ENCODE peak calls at places on chromosomes 3 and 15, in six cellular contexts. B is IMR-90, Q is GM20000, N is WTC11, O is GM10248, D is anterior cingulate cortex. J is an unnamed sample.

GRCh38 chr15:29747837-29748417 is 74.3 kb downstream of the TJP1 start:
- DNase-seq in B (peak), Q (no peak), N (no peak), O (no peak), D (no peak), J (no peak)

GRCh38 chr3:110327870-110328269 is 743.7 kb upstream of the NECTIN3 start:
- DNase-seq in B (peak), Q (no peak), N (no peak), O (no peak), D (no peak), J (no peak)

GRCh38 chr3:157098121-157098822 is 61.7 kb downstream of the CCNL1 start:
- DNase-seq in B (peak), Q (no peak), N (no peak), O (no peak), D (no peak), J (no peak)

GRCh38 chr3:157059661-157060060 is 100.3 kb downstream of the CCNL1 start:
- DNase-seq in B (no peak), Q (no peak), N (no peak), O (no peak), D (no peak), J (no peak)

GRCh38 chr3:29683306-29683993 is 402.6 kb downstream of the RBMS3 start:
- DNase-seq in B (peak), Q (no peak), N (no peak), O (peak), D (no peak), J (no peak)

GRCh38 chr15:40029979-40030893 is 8.7 kb downstream of the SRP14 start:
- DNase-seq in B (peak), Q (no peak), N (peak), O (no peak), D (no peak), J (no peak)

GRCh38 chr3:187739125-187739560 is 6.1 kb downstream of the BCL6 start:
- DNase-seq in B (no peak), Q (no peak), N (peak), O (no peak), D (no peak), J (no peak)

GRCh38 chr15:32636410-32636809 is 5.1 kb upstream of the SCG5 start:
- DNase-seq in B (no peak), Q (no peak), N (no peak), O (no peak), D (no peak), J (no peak)

GRCh38 chr3:47661121-47661752 is 82.6 kb upstream of the CSPG5 start:
- DNase-seq in B (peak), Q (no peak), N (no peak), O (no peak), D (peak), J (no peak)

GRCh38 chr15:51629612-51630011 is 7.0 kb upstream of the DMXL2 start:
- DNase-seq in B (no peak), Q (no peak), N (no peak), O (no peak), D (no peak), J (no peak)

GRCh38 chr3:179697933-179698332 is 45.1 kb downstream of the USP13 start:
- DNase-seq in B (no peak), Q (no peak), N (no peak), O (no peak), D (no peak), J (no peak)

GRCh38 chr3:127445581-127446368 is 144.8 kb downstream of the TPRA1 start:
- DNase-seq in B (no peak), Q (no peak), N (peak), O (no peak), D (no peak), J (no peak)

GRCh38 chr3:169662215-169663070 is 1.1 kb downstream of the MECOM start:
- DNase-seq in B (peak), Q (peak), N (peak), O (peak), D (peak), J (no peak)

GRCh38 chr15:69016021-69016595 is 1.6 kb downstream of the NOX5 start:
- DNase-seq in B (no peak), Q (no peak), N (no peak), O (no peak), D (no peak), J (no peak)

GRCh38 chr15:101438482-101439284 is 50.8 kb downstream of the PCSK6 start:
- DNase-seq in B (no peak), Q (no peak), N (no peak), O (no peak), D (no peak), J (no peak)

GRCh38 chr3:16245613-16246012 is 19.1 kb downstream of the DPH3 start:
- DNase-seq in B (no peak), Q (no peak), N (no peak), O (no peak), D (no peak), J (no peak)

GRCh38 chr3:58353722-58354553 is 21.2 kb downstream of the PXK start:
- DNase-seq in B (peak), Q (no peak), N (no peak), O (no peak), D (no peak), J (no peak)

GRCh38 chr3:157063926-157064325 is 96.0 kb downstream of the CCNL1 start:
- DNase-seq in B (peak), Q (no peak), N (no peak), O (no peak), D (no peak), J (no peak)

GRCh38 chr3:38662544-38662943 is 13.1 kb upstream of the SCN5A start:
- DNase-seq in B (peak), Q (no peak), N (peak), O (no peak), D (no peak), J (no peak)

GRCh38 chr15:92902020-92902419 is 1.9 kb downstream of the CHD2 start:
- DNase-seq in B (no peak), Q (no peak), N (no peak), O (no peak), D (no peak), J (no peak)

J was measured in central memory CD8-positive, alpha-beta T cell.